ENCODE peak calls at places on chromosome 9, in nine cellular contexts. X, W, F, U, C, K, E, G and L are unnamed samples.

GRCh38 chr9:101047848-101048402 is 19.4 kb downstream of the PLPPR1 start:
- DNase-seq in K (no peak), X (no peak), C (no peak), F (no peak), G (no peak), E (no peak), W (no peak), U (no peak), L (no peak)

GRCh38 chr9:122337561-122337939 is 33.3 kb upstream of the PTGS1 start:
- DNase-seq in K (no peak), G (no peak), E (no peak), U (no peak), W (no peak), C (no peak), F (no peak), X (no peak), L (no peak)

GRCh38 chr9:77276799-77277198 is 99.5 kb downstream of the VPS13A start:
- DNase-seq in X (no peak), G (no peak), U (no peak), E (no peak), F (no peak), C (no peak), K (no peak), W (no peak), L (no peak)

GRCh38 chr9:79756414-79756813 is 184.6 kb downstream of the TLE4 start:
- DNase-seq in X (no peak), G (no peak), C (no peak), F (no peak), E (no peak), K (no peak), W (no peak), U (no peak), L (no peak)

GRCh38 chr9:8693147-8693921 is 893.8 kb upstream of the DMAC1 start:
- DNase-seq in W (no peak), E (no peak), X (no peak), U (no peak), G (no peak), F (no peak), K (no peak), C (no peak), L (no peak)

GRCh38 chr9:113912816-113913215 is 36.7 kb downstream of the ZNF618 start:
- DNase-seq in G (no peak), F (no peak), U (no peak), E (no peak), W (no peak), K (no peak), C (no peak), X (no peak), L (no peak)

GRCh38 chr9:89996717-89997116 is 391.9 kb downstream of the GADD45G start:
- DNase-seq in X (no peak), W (peak), E (no peak), U (no peak), C (no peak), G (no peak), F (peak), K (no peak), L (no peak)

GRCh38 chr9:105244996-105245719 is 707 bp downstream of the SLC44A1 start:
- DNase-seq in C (no peak), W (peak), G (peak), K (no peak), X (no peak), E (no peak), U (peak), F (peak), L (no peak)

GRCh38 chr9:89384783-89385182 is 66.5 kb downstream of the SECISBP2 start:
- DNase-seq in X (no peak), G (no peak), F (no peak), E (no peak), U (peak), K (no peak), W (no peak), C (no peak), L (no peak)

GRCh38 chr9:124500028-124500795 is 7.0 kb downstream of the NR5A1 start:
- DNase-seq in E (no peak), K (no peak), G (no peak), C (no peak), W (no peak), U (peak), F (no peak), X (no peak), L (no peak)

GRCh38 chr9:98906273-98907040 is 37.2 kb upstream of the COL15A1 start:
- DNase-seq in G (no peak), W (no peak), E (no peak), K (peak), F (no peak), X (no peak), C (no peak), U (no peak), L (no peak)

GRCh38 chr9:77455312-77455927 is 192.7 kb downstream of the GNA14 start:
- DNase-seq in G (no peak), X (peak), U (no peak), W (peak), K (peak), C (no peak), F (peak), E (no peak), L (no peak)

GRCh38 chr9:96169488-96169887 is 132.5 kb downstream of the HSD17B3 start:
- DNase-seq in C (no peak), X (no peak), U (peak), K (no peak), W (peak), F (no peak), E (no peak), G (peak), L (no peak)

GRCh38 chr9:116639251-116639741 is 47.8 kb upstream of the TRIM32 start:
- DNase-seq in G (peak), E (no peak), C (no peak), U (no peak), K (no peak), W (no peak), X (no peak), F (no peak), L (no peak)

GRCh38 chr9:122377241-122378164 is 6.7 kb downstream of the PTGS1 start:
- DNase-seq in W (no peak), K (peak), F (no peak), G (peak), X (no peak), U (peak), E (no peak), C (no peak), L (no peak)

GRCh38 chr9:128523199-128523925 is 18.8 kb downstream of the GLE1 start:
- DNase-seq in X (no peak), U (no peak), E (no peak), F (no peak), C (no peak), W (no peak), G (peak), K (no peak), L (no peak)

GRCh38 chr9:115022760-115023434 is 92.5 kb upstream of the TNFSF8 start:
- DNase-seq in C (no peak), U (no peak), E (no peak), W (no peak), K (no peak), X (no peak), F (no peak), G (no peak), L (no peak)

GRCh38 chr9:78397045-78397843 is 100.3 kb downstream of the PSAT1 start:
- DNase-seq in C (no peak), X (no peak), W (no peak), G (no peak), F (no peak), E (no peak), U (no peak), K (no peak), L (no peak)

GRCh38 chr9:69252436-69252835 is 72.6 kb upstream of the ENTREP1 start:
- DNase-seq in X (no peak), K (no peak), G (no peak), E (no peak), C (no peak), W (no peak), U (no peak), F (no peak), L (no peak)

GRCh38 chr9:31908158-31908890 is 476.1 kb upstream of the ACO1 start:
- DNase-seq in K (no peak), E (no peak), W (no peak), X (peak), C (peak), F (no peak), U (no peak), G (no peak), L (no peak)

GRCh38 chr9:21505425-21506179 is 23.5 kb upstream of the IFNE start:
- DNase-seq in W (no peak), E (no peak), C (no peak), F (no peak), K (no peak), X (no peak), U (no peak), G (no peak), L (no peak)

GRCh38 chr9:100714372-100715099 is 136.7 kb downstream of the CAVIN4 start:
- DNase-seq in G (peak), K (peak), X (peak), C (no peak), F (peak), W (peak), E (peak), U (no peak), L (peak)

GRCh38 chr9:117234178-117234577 is 180.7 kb downstream of the ASTN2 start:
- DNase-seq in X (no peak), C (no peak), F (no peak), K (no peak), W (no peak), U (no peak), G (no peak), E (no peak), L (no peak)

DNA sequence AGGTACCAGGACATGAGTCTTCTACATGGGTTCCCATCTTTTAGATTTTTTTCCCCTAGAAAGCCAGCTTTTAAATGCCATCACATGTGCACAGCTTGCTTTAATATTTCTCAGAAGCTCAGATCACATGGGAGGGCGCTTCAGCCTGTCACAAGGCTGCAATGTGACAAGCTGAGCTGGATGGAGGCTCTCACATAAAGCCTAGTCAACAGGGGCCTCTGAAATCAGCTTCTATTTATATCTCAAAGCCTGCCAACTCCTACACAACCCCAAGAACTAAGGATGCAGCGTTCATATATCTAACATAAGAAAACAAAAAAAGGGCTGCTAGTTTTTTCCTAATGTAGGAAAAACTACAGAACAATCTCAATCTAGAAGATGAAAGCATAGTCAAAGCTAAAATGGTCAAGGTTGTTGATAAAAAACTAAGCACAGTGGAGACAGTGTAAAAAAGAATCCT is 2.3 kb downstream of the ZFAND5 start:
- DNase-seq in C (peak), X (no peak), E (no peak), U (peak), F (peak), W (peak), K (peak), G (peak), L (peak)
- TF ChIP-seq POLR2A in C (peak), X (no peak), E (no peak), U (no peak), F (peak), W (no peak), K (no peak), G (peak), L (no peak)

GRCh38 chr9:92669890-92670708 is at the start of gene IPPK:
- DNase-seq in W (peak), F (peak), E (peak), G (peak), C (peak), K (peak), U (peak), X (peak), L (peak)

GRCh38 chr9:92669527-92669889 is 423 bp downstream of the IPPK start:
- DNase-seq in E (no peak), C (no peak), F (peak), X (no peak), W (peak), G (no peak), K (peak), U (peak), L (no peak)

GRCh38 chr9:92666912-92667532 is 2.9 kb downstream of the IPPK start:
- DNase-seq in F (peak), X (no peak), U (peak), G (no peak), W (no peak), E (no peak), C (no peak), K (no peak), L (no peak)

GRCh38 chr9:92671323-92671722 is 1.4 kb upstream of the IPPK start:
- DNase-seq in G (no peak), W (no peak), K (peak), F (peak), E (no peak), X (peak), U (no peak), C (no peak), L (no peak)

DNA sequence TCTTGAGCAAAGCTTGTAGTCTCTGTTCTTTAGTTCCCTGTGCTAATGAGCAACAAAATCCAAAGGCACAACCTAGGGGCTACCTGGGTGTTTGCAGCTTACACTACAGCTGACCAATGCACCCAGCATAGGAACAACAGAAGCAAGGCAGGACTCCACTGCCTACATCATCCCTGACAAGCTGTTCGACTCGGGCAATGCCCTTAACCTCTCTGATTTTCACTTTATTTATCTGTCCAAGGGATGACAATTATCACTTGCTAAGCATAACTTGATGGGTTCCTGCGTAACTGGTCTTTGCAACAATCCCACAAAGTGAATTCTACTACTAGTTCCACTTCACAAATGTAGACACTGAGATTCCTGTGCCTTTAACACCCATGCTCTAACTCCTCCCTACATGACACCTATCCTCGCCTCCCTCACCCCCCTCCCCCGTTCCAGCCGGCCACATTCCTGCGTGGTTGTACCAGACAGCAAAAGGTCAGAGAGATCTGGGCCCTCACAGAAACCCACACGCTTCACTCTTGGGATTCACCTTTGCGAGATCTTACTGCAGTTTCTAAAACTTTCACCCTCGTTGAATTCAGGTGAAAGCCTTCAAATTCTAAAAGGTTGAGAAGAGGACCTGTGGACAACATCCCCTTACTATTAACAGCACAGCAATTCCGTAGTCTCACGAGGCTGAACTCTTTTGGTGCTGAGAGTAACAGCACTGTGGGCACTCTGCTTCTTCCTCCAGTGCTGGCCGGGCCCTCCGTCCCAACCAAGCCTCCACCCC is 995 bp downstream of the IPPK start:
- DNase-seq in W (no peak), K (peak), F (peak), U (peak), C (no peak), X (no peak), G (no peak), E (no peak), L (no peak)
- TF ChIP-seq POLR2AphosphoS5 in W (no peak), K (peak), F (no peak), U (no peak), C (peak), X (peak), G (no peak), E (no peak), L (no peak)

DNA sequence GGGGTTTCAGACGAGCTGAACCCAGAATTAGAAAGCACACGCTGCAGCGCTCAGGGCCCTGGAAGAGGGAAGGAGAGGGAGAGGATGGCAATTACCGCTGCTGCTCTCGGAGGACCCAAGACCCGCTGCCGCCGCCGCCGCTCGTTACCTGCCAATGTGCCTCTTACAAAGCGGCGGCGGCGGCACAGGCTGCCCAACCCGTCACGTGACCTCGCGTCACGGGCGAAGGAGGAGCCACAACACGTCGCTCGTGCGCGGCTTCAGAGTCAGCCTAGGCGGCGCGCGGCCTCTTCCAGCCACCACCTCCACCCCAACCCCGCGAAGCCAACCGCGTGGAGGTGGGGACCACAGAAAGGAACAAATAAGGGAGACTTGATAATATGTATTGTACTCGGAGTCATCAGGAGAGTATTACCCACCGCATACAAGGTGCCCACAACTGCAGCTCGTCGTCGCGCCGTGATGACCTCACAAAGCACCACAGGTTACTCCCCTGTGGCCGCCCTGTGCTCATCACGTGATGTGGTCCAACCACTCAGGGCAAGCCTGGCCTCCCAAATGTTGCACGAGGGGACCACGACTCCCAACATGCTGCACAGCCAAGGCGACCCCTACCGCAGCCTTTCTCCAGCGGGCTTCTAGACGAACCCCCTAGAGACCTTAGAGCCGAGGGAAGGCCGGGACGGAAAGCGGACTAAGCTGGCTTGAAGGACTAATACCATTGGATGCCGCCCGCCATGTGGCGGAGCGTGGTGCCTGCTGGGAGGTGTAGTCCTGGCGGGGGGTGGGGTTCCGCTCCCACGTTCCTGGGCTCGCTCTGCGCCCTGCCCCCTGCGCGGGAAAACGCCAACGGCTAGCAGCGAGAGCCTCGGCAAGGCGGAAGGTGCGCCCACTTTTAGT is at the start of gene UBAP2:
- DNase-seq in C (peak), E (peak), G (peak), U (peak), K (peak), F (peak), W (peak), X (peak), L (peak)
- TF ChIP-seq POLR2A in C (peak), E (peak), G (peak), U (peak), K (peak), F (peak), W (no peak), X (peak), L (peak)

GRCh38 chr9:86731511-86731993 is 215.8 kb downstream of the GAS1 start:
- DNase-seq in F (no peak), C (no peak), U (no peak), X (no peak), K (no peak), G (no peak), W (no peak), E (no peak), L (no peak)
- TF ChIP-seq POLR2AphosphoS5 in F (no peak), C (no peak), U (no peak), X (no peak), K (no peak), G (peak), W (peak), E (no peak), L (no peak)

GRCh38 chr9:133994359-133995011 is 2.4 kb upstream of the VAV2 start:
- DNase-seq in F (peak), E (peak), G (peak), X (peak), C (no peak), K (peak), U (peak), W (peak), L (peak)
- TF ChIP-seq POLR2A in F (no peak), E (no peak), G (no peak), X (no peak), C (no peak), K (no peak), U (no peak), W (no peak), L (no peak)

DNA sequence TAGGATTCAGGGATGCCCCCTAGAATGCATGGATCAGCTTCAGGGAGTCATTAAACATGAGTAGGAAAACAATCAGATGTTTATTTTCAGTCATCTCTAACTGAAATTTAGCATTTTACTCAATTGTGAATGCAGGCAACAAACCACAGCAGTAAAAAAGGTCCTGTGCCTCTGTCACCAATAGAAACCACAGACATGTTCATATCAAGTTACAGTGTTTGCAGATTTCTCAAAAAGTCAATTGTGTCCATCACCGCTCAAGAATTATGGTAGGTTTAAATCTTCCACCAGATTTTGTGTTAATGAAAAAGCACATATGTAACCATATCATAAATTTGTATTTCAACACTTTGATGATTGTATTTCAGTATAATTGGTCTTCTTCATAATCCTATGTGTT is 68.4 kb upstream of the SLC1A1 start:
- DNase-seq in W (no peak), E (no peak), X (no peak), C (no peak), K (no peak), U (no peak), G (no peak), F (no peak), L (no peak)
- TF ChIP-seq POLR2AphosphoS5 in W (no peak), E (no peak), X (no peak), C (no peak), K (no peak), U (no peak), G (no peak), F (no peak), L (no peak)

GRCh38 chr9:136439550-136440408 is at the start of gene INPP5E:
- DNase-seq in X (peak), G (peak), U (peak), W (peak), E (peak), C (no peak), K (peak), F (peak), L (peak)
- TF ChIP-seq POLR2A in X (peak), G (no peak), U (no peak), W (no peak), E (peak), C (peak), K (peak), F (peak), L (no peak)

DNA sequence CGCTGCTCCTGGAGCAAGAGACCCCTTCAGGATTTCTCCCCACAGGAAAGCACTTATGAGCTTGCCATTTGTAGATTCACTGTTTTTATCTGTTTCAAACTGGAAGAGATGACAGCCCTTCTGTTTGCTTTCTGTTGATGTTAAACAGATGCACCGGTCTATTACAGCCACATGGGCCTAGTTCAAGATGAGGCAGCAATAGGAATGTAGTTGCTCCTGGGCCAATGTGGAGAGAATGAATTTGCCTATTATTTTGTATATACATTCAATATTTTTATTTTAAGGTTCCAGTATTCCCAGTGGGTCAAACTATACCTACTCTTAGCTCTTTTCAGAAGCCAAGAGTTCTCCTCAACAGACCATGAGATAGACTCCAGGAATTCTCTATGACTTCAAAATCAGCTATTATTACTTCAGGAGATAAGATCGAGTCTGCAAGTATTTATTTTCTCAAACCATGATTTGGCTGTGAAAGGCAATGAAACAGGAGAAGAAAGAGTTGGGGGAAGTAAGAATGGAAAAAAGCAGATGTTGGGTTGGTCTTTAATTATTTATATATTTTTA is 461.6 kb downstream of the RASEF start:
- DNase-seq in W (no peak), U (no peak), E (no peak), G (no peak), F (no peak), K (no peak), X (no peak), C (no peak), L (no peak)
- TF ChIP-seq POLR2AphosphoS5 in W (peak), U (no peak), E (no peak), G (peak), F (no peak), K (no peak), X (no peak), C (no peak), L (no peak)